ENCODE peak calls at places on chromosomes 6 and 20, in five cellular contexts. One of them, this sample, is unnamed.

GRCh38 chr20:20580139-20580538 is 132.3 kb downstream of the RALGAPA2 start:
- DNase-seq in upper lobe of left lung: no peak
- DNase-seq in GM04503: no peak
- DNase-seq in CD4-positive, alpha-beta memory T cell: no peak
- DNase-seq in stimulated activated CD4-positive, alpha-beta T cell treated with anti-CD3 and anti-CD28 coated beads, Interleukin-1b, Interleukin-23, amount 100 ng/mL, for 1 hour: no peak
- DNase-seq in this sample: no peak

GRCh38 chr6:7035837-7036249 is 71.9 kb upstream of the RREB1 start:
- DNase-seq in upper lobe of left lung: no peak
- DNase-seq in stimulated activated CD4-positive, alpha-beta T cell treated with anti-CD3 and anti-CD28 coated beads, Interleukin-1b, Interleukin-23, amount 100 ng/mL, for 1 hour: no peak
- DNase-seq in CD4-positive, alpha-beta memory T cell: no peak
- DNase-seq in GM04503: no peak
- DNase-seq in this sample: no peak

GRCh38 chr6:153436346-153436745 is 305.3 kb upstream of the RGS17 start:
- DNase-seq in CD4-positive, alpha-beta memory T cell: no peak
- DNase-seq in upper lobe of left lung: no peak
- DNase-seq in GM04503: no peak
- DNase-seq in stimulated activated CD4-positive, alpha-beta T cell treated with anti-CD3 and anti-CD28 coated beads, Interleukin-1b, Interleukin-23, amount 100 ng/mL, for 1 hour: no peak
- DNase-seq in this sample: no peak

GRCh38 chr6:13066820-13067219 is 261.5 kb downstream of the TBC1D7 start:
- DNase-seq in stimulated activated CD4-positive, alpha-beta T cell treated with anti-CD3 and anti-CD28 coated beads, Interleukin-1b, Interleukin-23, amount 100 ng/mL, for 1 hour: no peak
- DNase-seq in GM04503: no peak
- DNase-seq in CD4-positive, alpha-beta memory T cell: no peak
- DNase-seq in upper lobe of left lung: no peak
- DNase-seq in this sample: no peak

GRCh38 chr6:10297825-10298224 is 117.0 kb downstream of the TFAP2A start:
- DNase-seq in upper lobe of left lung: no peak
- DNase-seq in GM04503: no peak
- DNase-seq in stimulated activated CD4-positive, alpha-beta T cell treated with anti-CD3 and anti-CD28 coated beads, Interleukin-1b, Interleukin-23, amount 100 ng/mL, for 1 hour: no peak
- DNase-seq in CD4-positive, alpha-beta memory T cell: no peak
- DNase-seq in this sample: no peak

GRCh38 chr6:167735498-167736201 is 91.1 kb upstream of the AFDN start:
- DNase-seq in upper lobe of left lung: no peak
- DNase-seq in stimulated activated CD4-positive, alpha-beta T cell treated with anti-CD3 and anti-CD28 coated beads, Interleukin-1b, Interleukin-23, amount 100 ng/mL, for 1 hour: no peak
- DNase-seq in GM04503: no peak
- DNase-seq in CD4-positive, alpha-beta memory T cell: no peak
- DNase-seq in this sample: no peak

GRCh38 chr6:139888691-139889122 is 514.3 kb upstream of the CITED2 start:
- DNase-seq in GM04503: no peak
- DNase-seq in CD4-positive, alpha-beta memory T cell: no peak
- DNase-seq in stimulated activated CD4-positive, alpha-beta T cell treated with anti-CD3 and anti-CD28 coated beads, Interleukin-1b, Interleukin-23, amount 100 ng/mL, for 1 hour: no peak
- DNase-seq in upper lobe of left lung: no peak
- DNase-seq in this sample: no peak

GRCh38 chr20:32052792-32053362 is 835 bp downstream of the HCK start:
- DNase-seq in stimulated activated CD4-positive, alpha-beta T cell treated with anti-CD3 and anti-CD28 coated beads, Interleukin-1b, Interleukin-23, amount 100 ng/mL, for 1 hour: no peak
- DNase-seq in GM04503: no peak
- DNase-seq in CD4-positive, alpha-beta memory T cell: no peak
- DNase-seq in upper lobe of left lung: peak
- DNase-seq in this sample: peak

GRCh38 chr6:164928041-164928321 is 381.4 kb downstream of the C6orf118 start:
- DNase-seq in CD4-positive, alpha-beta memory T cell: no peak
- DNase-seq in stimulated activated CD4-positive, alpha-beta T cell treated with anti-CD3 and anti-CD28 coated beads, Interleukin-1b, Interleukin-23, amount 100 ng/mL, for 1 hour: no peak
- DNase-seq in upper lobe of left lung: no peak
- DNase-seq in GM04503: no peak
- DNase-seq in this sample: no peak

GRCh38 chr6:33019358-33019757 is 10.0 kb upstream of the HLA-DOA start:
- DNase-seq in CD4-positive, alpha-beta memory T cell: no peak
- DNase-seq in GM04503: no peak
- DNase-seq in stimulated activated CD4-positive, alpha-beta T cell treated with anti-CD3 and anti-CD28 coated beads, Interleukin-1b, Interleukin-23, amount 100 ng/mL, for 1 hour: no peak
- DNase-seq in upper lobe of left lung: no peak
- DNase-seq in this sample: no peak

GRCh38 chr6:161254754-161255253 is 19.1 kb downstream of the AGPAT4 start:
- DNase-seq in stimulated activated CD4-positive, alpha-beta T cell treated with anti-CD3 and anti-CD28 coated beads, Interleukin-1b, Interleukin-23, amount 100 ng/mL, for 1 hour: no peak
- DNase-seq in GM04503: no peak
- DNase-seq in CD4-positive, alpha-beta memory T cell: no peak
- DNase-seq in upper lobe of left lung: no peak
- DNase-seq in this sample: no peak

GRCh38 chr6:36659271-36659670 is 19.2 kb upstream of the CDKN1A start:
- DNase-seq in stimulated activated CD4-positive, alpha-beta T cell treated with anti-CD3 and anti-CD28 coated beads, Interleukin-1b, Interleukin-23, amount 100 ng/mL, for 1 hour: no peak
- DNase-seq in GM04503: peak
- DNase-seq in upper lobe of left lung: no peak
- DNase-seq in CD4-positive, alpha-beta memory T cell: no peak
- DNase-seq in this sample: no peak

GRCh38 chr6:39188577-39188976 is 40.7 kb downstream of the KCNK5 start:
- DNase-seq in GM04503: no peak
- DNase-seq in CD4-positive, alpha-beta memory T cell: no peak
- DNase-seq in stimulated activated CD4-positive, alpha-beta T cell treated with anti-CD3 and anti-CD28 coated beads, Interleukin-1b, Interleukin-23, amount 100 ng/mL, for 1 hour: no peak
- DNase-seq in upper lobe of left lung: no peak
- DNase-seq in this sample: peak

GRCh38 chr6:165573671-165574070 is 89.4 kb downstream of the PDE10A start:
- DNase-seq in upper lobe of left lung: no peak
- DNase-seq in GM04503: no peak
- DNase-seq in stimulated activated CD4-positive, alpha-beta T cell treated with anti-CD3 and anti-CD28 coated beads, Interleukin-1b, Interleukin-23, amount 100 ng/mL, for 1 hour: no peak
- DNase-seq in CD4-positive, alpha-beta memory T cell: no peak
- DNase-seq in this sample: no peak

GRCh38 chr6:153392156-153392555 is 261.1 kb upstream of the RGS17 start:
- DNase-seq in GM04503: no peak
- DNase-seq in upper lobe of left lung: no peak
- DNase-seq in stimulated activated CD4-positive, alpha-beta T cell treated with anti-CD3 and anti-CD28 coated beads, Interleukin-1b, Interleukin-23, amount 100 ng/mL, for 1 hour: no peak
- DNase-seq in CD4-positive, alpha-beta memory T cell: no peak
- DNase-seq in this sample: no peak

GRCh38 chr6:7273709-7274108 is 39.3 kb downstream of the SSR1 start:
- DNase-seq in GM04503: no peak
- DNase-seq in CD4-positive, alpha-beta memory T cell: no peak
- DNase-seq in stimulated activated CD4-positive, alpha-beta T cell treated with anti-CD3 and anti-CD28 coated beads, Interleukin-1b, Interleukin-23, amount 100 ng/mL, for 1 hour: no peak
- DNase-seq in upper lobe of left lung: no peak
- DNase-seq in this sample: no peak

GRCh38 chr20:22805219-22805618 is 220.8 kb upstream of the FOXA2 start:
- DNase-seq in upper lobe of left lung: no peak
- DNase-seq in CD4-positive, alpha-beta memory T cell: no peak
- DNase-seq in stimulated activated CD4-positive, alpha-beta T cell treated with anti-CD3 and anti-CD28 coated beads, Interleukin-1b, Interleukin-23, amount 100 ng/mL, for 1 hour: no peak
- DNase-seq in GM04503: peak
- DNase-seq in this sample: no peak

GRCh38 chr6:15495375-15495901 is 167.4 kb downstream of the DTNBP1 start:
- DNase-seq in GM04503: no peak
- DNase-seq in stimulated activated CD4-positive, alpha-beta T cell treated with anti-CD3 and anti-CD28 coated beads, Interleukin-1b, Interleukin-23, amount 100 ng/mL, for 1 hour: no peak
- DNase-seq in CD4-positive, alpha-beta memory T cell: no peak
- DNase-seq in upper lobe of left lung: no peak
- DNase-seq in this sample: peak

GRCh38 chr6:624979-625378 is 31.9 kb downstream of the HUS1B start:
- DNase-seq in stimulated activated CD4-positive, alpha-beta T cell treated with anti-CD3 and anti-CD28 coated beads, Interleukin-1b, Interleukin-23, amount 100 ng/mL, for 1 hour: no peak
- DNase-seq in GM04503: no peak
- DNase-seq in CD4-positive, alpha-beta memory T cell: no peak
- DNase-seq in upper lobe of left lung: peak
- DNase-seq in this sample: no peak

GRCh38 chr6:131979515-131980337 is 28.6 kb upstream of the CCN2 start:
- DNase-seq in GM04503: peak
- DNase-seq in upper lobe of left lung: no peak
- DNase-seq in CD4-positive, alpha-beta memory T cell: no peak
- DNase-seq in stimulated activated CD4-positive, alpha-beta T cell treated with anti-CD3 and anti-CD28 coated beads, Interleukin-1b, Interleukin-23, amount 100 ng/mL, for 1 hour: no peak
- DNase-seq in this sample: no peak